ENCODE peak calls at places on chromosomes 2 and 18, in ten cellular contexts. K is HCT116, Y is stomach, X is ovary, W is A549, J is IMR-90, Z is adrenal gland, G is H1, N is tibial nerve, U is uterus. C is an unnamed sample.

GRCh38 chr2:19902272-19902730 is 518 bp upstream of the TTC32 start:
- DNase-seq in K (no peak), Y (no peak), X (no peak), W (peak; percentile 15), J (no peak), Z (no peak), G (no peak), N (no peak), U (no peak), C (no peak)

GRCh38 chr2:240162531-240162930 is 22.1 kb upstream of the OTOS start:
- DNase-seq in K (no peak), Y (no peak), X (no peak), W (no peak), J (no peak), Z (no peak), G (no peak), N (no peak), U (no peak), C (peak; percentile 32)

GRCh38 chr2:7119504-7119835 is 202.3 kb downstream of the RNF144A start:
- DNase-seq in K (no peak), Y (no peak), X (no peak), W (no peak), J (no peak), Z (no peak), G (no peak), N (no peak), U (no peak), C (no peak)

GRCh38 chr2:212845941-212846340 is 305.5 kb downstream of the IKZF2 start:
- DNase-seq in K (no peak), Y (no peak), X (no peak), W (no peak), J (peak; percentile 89), Z (no peak), G (no peak), N (no peak), U (no peak), C (no peak)

GRCh38 chr2:64615844-64616536 is 37.7 kb downstream of the SERTAD2 start:
- DNase-seq in K (no peak), Y (peak; percentile 2), X (no peak), W (no peak), J (no peak), Z (no peak), G (no peak), N (no peak), U (no peak), C (peak; percentile 53)

GRCh38 chr2:113757059-113757657 is 716 bp upstream of the SLC35F5 start:
- DNase-seq in K (no peak), Y (no peak), X (peak; percentile 20), W (no peak), J (no peak), Z (no peak), G (no peak), N (no peak), U (no peak), C (no peak)

GRCh38 chr2:135043345-135043744 is 3.9 kb downstream of the MAP3K19 start:
- DNase-seq in K (no peak), Y (no peak), X (no peak), W (no peak), J (no peak), Z (no peak), G (no peak), N (no peak), U (no peak), C (no peak)

GRCh38 chr2:143611336-143611735 is 482.1 kb downstream of the ARHGAP15 start:
- DNase-seq in K (no peak), Y (no peak), X (no peak), W (no peak), J (no peak), Z (no peak), G (no peak), N (no peak), U (no peak), C (no peak)

GRCh38 chr2:135175177-135175576 is 123.1 kb downstream of the RAB3GAP1 start:
- DNase-seq in K (no peak), Y (no peak), X (no peak), W (no peak), J (no peak), Z (no peak), G (no peak), N (no peak), U (no peak), C (no peak)

GRCh38 chr18:6624729-6625308 is 104.7 kb upstream of the ARHGAP28 start:
- DNase-seq in K (no peak), Y (no peak), X (no peak), W (no peak), J (peak; percentile 71), Z (no peak), G (no peak), N (no peak), U (no peak), C (no peak)

GRCh38 chr2:156116113-156116512 is 216.4 kb downstream of the NR4A2 start:
- DNase-seq in K (no peak), Y (no peak), X (no peak), W (no peak), J (no peak), Z (no peak), G (no peak), N (no peak), U (no peak), C (no peak)

GRCh38 chr2:60303685-60304084 is 249.8 kb downstream of the BCL11A start:
- DNase-seq in K (no peak), Y (no peak), X (no peak), W (no peak), J (no peak), Z (no peak), G (no peak), N (no peak), U (no peak), C (no peak)

GRCh38 chr2:60299179-60299578 is 254.3 kb downstream of the BCL11A start:
- DNase-seq in K (no peak), Y (no peak), X (no peak), W (no peak), J (no peak), Z (no peak), G (no peak), N (no peak), U (no peak), C (no peak)

GRCh38 chr2:60306231-60306861 is 247.1 kb downstream of the BCL11A start:
- DNase-seq in K (no peak), Y (no peak), X (no peak), W (no peak), J (no peak), Z (no peak), G (no peak), N (no peak), U (peak; percentile 16), C (no peak)

GRCh38 chr2:60297296-60298010 is 256.0 kb downstream of the BCL11A start:
- DNase-seq in K (peak; percentile 32), Y (peak; percentile 41), X (no peak), W (no peak), J (no peak), Z (no peak), G (peak; percentile 31), N (no peak), U (peak; percentile 15), C (no peak)

GRCh38 chr2:60302377-60303126 is 250.9 kb downstream of the BCL11A start:
- DNase-seq in K (no peak), Y (no peak), X (no peak), W (no peak), J (no peak), Z (no peak), G (no peak), N (no peak), U (no peak), C (no peak)
- TF ChIP-seq CTCF in K (no peak), Y (no peak), X (no peak), W (no peak), J (no peak), Z (no peak), G (peak; percentile 4), N (no peak), U (no peak), C (no peak)

GRCh38 chr2:207771421-207771820 is 1.7 kb upstream of the FZD5 start:
- DNase-seq in K (no peak), Y (no peak), X (no peak), W (no peak), J (no peak), Z (no peak), G (no peak), N (no peak), U (no peak), C (no peak)
- TF ChIP-seq POLR2A in K (no peak), Y (no peak), X (no peak), W (no peak), J (no peak), Z (no peak), G (no peak), N (no peak), U (no peak), C (no peak)

DNA sequence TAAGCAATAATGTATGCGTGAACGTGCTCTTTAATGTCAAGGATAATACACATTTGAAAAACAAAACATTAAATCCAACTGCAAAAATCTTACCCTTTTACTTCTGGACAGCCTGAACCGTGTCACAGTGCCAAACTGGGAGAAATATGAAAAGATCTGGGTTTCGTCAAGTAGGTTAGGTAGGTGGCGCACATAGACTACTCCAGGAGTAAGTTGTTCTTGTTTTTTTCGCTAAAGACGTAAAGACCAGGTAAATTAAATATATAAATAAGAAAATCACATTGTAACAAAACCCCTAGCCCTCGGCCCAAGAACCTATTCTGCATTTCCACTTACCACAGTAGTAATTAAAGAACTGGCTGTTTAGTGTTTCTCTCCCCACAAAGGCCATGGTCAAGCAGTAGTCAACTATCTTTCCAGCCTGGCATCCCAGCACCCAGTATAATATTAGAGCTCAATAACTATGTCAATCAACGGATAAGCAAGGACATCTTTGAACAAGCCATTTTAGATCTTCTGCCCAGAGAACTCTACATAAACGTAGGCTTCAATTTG is 1.1 kb downstream of the NIFK start:
- DNase-seq in K (no peak), Y (no peak), X (no peak), W (peak; percentile 35), J (no peak), Z (no peak), G (no peak), N (no peak), U (no peak), C (no peak)
- TF ChIP-seq CTCF in K (peak; percentile 8), Y (no peak), X (no peak), W (peak; percentile 52), J (peak; percentile 9), Z (no peak), G (no peak), N (no peak), U (no peak), C (no peak)

DNA sequence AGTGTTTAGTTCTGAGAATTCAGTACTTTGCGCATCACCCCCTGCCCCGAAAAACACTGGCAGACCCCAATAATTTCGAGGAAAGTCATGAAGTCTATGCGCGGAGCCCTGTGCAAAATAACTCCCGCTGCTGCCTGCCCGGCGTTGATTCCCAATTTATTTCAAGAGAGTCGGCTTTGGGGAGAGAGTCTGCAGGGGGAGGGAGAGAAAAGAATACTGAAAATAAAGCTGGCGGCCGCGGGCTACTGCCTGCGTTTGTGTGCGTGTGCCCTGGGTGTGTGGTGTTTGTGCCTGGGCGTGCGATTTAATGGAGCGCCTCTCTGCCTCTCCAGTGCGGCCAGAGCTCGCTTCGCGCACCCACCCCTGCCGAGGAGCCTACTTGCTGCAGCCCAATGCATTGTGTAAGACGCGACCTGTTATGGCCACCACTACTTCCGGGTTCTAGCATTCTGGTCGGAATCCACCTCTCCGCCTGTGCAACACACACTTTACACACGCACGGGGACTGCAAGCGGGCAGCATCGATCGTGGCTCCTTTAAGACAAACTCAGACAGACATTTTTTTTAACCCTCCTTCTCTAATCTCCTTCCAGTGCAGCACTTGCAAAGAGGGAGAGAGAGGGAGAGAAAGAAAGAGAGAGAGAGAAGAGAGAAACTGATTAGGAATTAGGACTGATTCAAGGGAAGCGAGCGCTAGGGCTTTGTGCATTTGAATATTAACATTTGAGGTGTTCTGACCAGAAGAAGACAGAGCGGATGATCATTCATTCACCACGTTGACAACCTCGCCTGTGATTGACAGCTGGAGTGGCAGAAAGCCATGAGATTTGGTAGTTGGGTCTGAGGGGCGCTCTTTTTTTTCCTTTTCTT is at the start of gene MEIS1:
- DNase-seq in K (no peak), Y (peak; percentile 90), X (peak; percentile 90), W (peak; percentile 95), J (peak; percentile 100), Z (peak; percentile 97), G (no peak), N (peak; percentile 78), U (peak; percentile 95), C (peak; percentile 99)
- TF ChIP-seq POLR2A in K (no peak), Y (peak; percentile 84), X (peak; percentile 97), W (peak; percentile 91), J (peak; percentile 99), Z (peak; percentile 95), G (no peak), N (peak; percentile 86), U (peak; percentile 97), C (peak; percentile 98)

C was measured in sigmoid colon.